ENCODE peak calls at places on chromosomes 12 and 14, in seven cellular contexts. One of them, this sample, is unnamed.

GRCh38 chr14:60944206-60944605 is 36.7 kb downstream of the TRMT5 start:
- DNase-seq in CD4-positive, CD25-positive, alpha-beta regulatory T cell: no peak
- DNase-seq in neural crest cell: no peak
- DNase-seq in posterior vena cava: no peak
- DNase-seq in left ventricle myocardium superior: no peak
- DNase-seq in GM12865: no peak
- DNase-seq in stimulated activated CD4-positive, alpha-beta T cell treated with anti-CD3 and anti-CD28 coated beads, Interleukin-4, amount 100 ng/mL, for 24 hours: no peak
- DNase-seq in this sample: no peak

GRCh38 chr14:100864960-100865681 is 38.4 kb downstream of the RTL1 start:
- DNase-seq in CD4-positive, CD25-positive, alpha-beta regulatory T cell: no peak
- DNase-seq in left ventricle myocardium superior: no peak
- DNase-seq in GM12865: no peak
- DNase-seq in stimulated activated CD4-positive, alpha-beta T cell treated with anti-CD3 and anti-CD28 coated beads, Interleukin-4, amount 100 ng/mL, for 24 hours: no peak
- DNase-seq in neural crest cell: no peak
- DNase-seq in posterior vena cava: peak
- DNase-seq in this sample: no peak

GRCh38 chr12:1830981-1831930 is 10.9 kb downstream of the LRTM2 start:
- DNase-seq in posterior vena cava: peak
- DNase-seq in neural crest cell: peak
- DNase-seq in left ventricle myocardium superior: peak
- DNase-seq in GM12865: no peak
- DNase-seq in stimulated activated CD4-positive, alpha-beta T cell treated with anti-CD3 and anti-CD28 coated beads, Interleukin-4, amount 100 ng/mL, for 24 hours: no peak
- DNase-seq in CD4-positive, CD25-positive, alpha-beta regulatory T cell: peak
- DNase-seq in this sample: peak

GRCh38 chr12:69555461-69555860 is 29.8 kb upstream of the CCT2 start:
- DNase-seq in CD4-positive, CD25-positive, alpha-beta regulatory T cell: no peak
- DNase-seq in GM12865: no peak
- DNase-seq in neural crest cell: no peak
- DNase-seq in stimulated activated CD4-positive, alpha-beta T cell treated with anti-CD3 and anti-CD28 coated beads, Interleukin-4, amount 100 ng/mL, for 24 hours: no peak
- DNase-seq in posterior vena cava: no peak
- DNase-seq in left ventricle myocardium superior: no peak
- DNase-seq in this sample: no peak

GRCh38 chr12:1839464-1839863 is 19.1 kb downstream of the LRTM2 start:
- DNase-seq in stimulated activated CD4-positive, alpha-beta T cell treated with anti-CD3 and anti-CD28 coated beads, Interleukin-4, amount 100 ng/mL, for 24 hours: no peak
- DNase-seq in neural crest cell: no peak
- DNase-seq in CD4-positive, CD25-positive, alpha-beta regulatory T cell: no peak
- DNase-seq in left ventricle myocardium superior: no peak
- DNase-seq in posterior vena cava: peak
- DNase-seq in GM12865: no peak
- DNase-seq in this sample: no peak

GRCh38 chr12:44063671-44064070 is 227.8 kb downstream of the TMEM117 start:
- DNase-seq in neural crest cell: no peak
- DNase-seq in GM12865: no peak
- DNase-seq in stimulated activated CD4-positive, alpha-beta T cell treated with anti-CD3 and anti-CD28 coated beads, Interleukin-4, amount 100 ng/mL, for 24 hours: no peak
- DNase-seq in CD4-positive, CD25-positive, alpha-beta regulatory T cell: no peak
- DNase-seq in left ventricle myocardium superior: no peak
- DNase-seq in posterior vena cava: no peak
- DNase-seq in this sample: no peak

GRCh38 chr14:94293578-94293924 is 483 bp upstream of the SERPINA10 start:
- DNase-seq in CD4-positive, CD25-positive, alpha-beta regulatory T cell: no peak
- DNase-seq in posterior vena cava: no peak
- DNase-seq in GM12865: no peak
- DNase-seq in stimulated activated CD4-positive, alpha-beta T cell treated with anti-CD3 and anti-CD28 coated beads, Interleukin-4, amount 100 ng/mL, for 24 hours: no peak
- DNase-seq in left ventricle myocardium superior: no peak
- DNase-seq in neural crest cell: no peak
- DNase-seq in this sample: no peak

GRCh38 chr14:39492267-39492666 is 60.0 kb upstream of the FBXO33 start:
- DNase-seq in GM12865: no peak
- DNase-seq in left ventricle myocardium superior: no peak
- DNase-seq in neural crest cell: no peak
- DNase-seq in posterior vena cava: no peak
- DNase-seq in stimulated activated CD4-positive, alpha-beta T cell treated with anti-CD3 and anti-CD28 coated beads, Interleukin-4, amount 100 ng/mL, for 24 hours: no peak
- DNase-seq in CD4-positive, CD25-positive, alpha-beta regulatory T cell: no peak
- DNase-seq in this sample: no peak

GRCh38 chr12:89861086-89861485 is 152.4 kb upstream of the ATP2B1 start:
- DNase-seq in stimulated activated CD4-positive, alpha-beta T cell treated with anti-CD3 and anti-CD28 coated beads, Interleukin-4, amount 100 ng/mL, for 24 hours: peak
- DNase-seq in posterior vena cava: no peak
- DNase-seq in GM12865: no peak
- DNase-seq in left ventricle myocardium superior: no peak
- DNase-seq in neural crest cell: no peak
- DNase-seq in CD4-positive, CD25-positive, alpha-beta regulatory T cell: no peak
- DNase-seq in this sample: no peak

GRCh38 chr12:31629756-31630732 is 29.4 kb upstream of the ETFBKMT start:
- DNase-seq in posterior vena cava: no peak
- DNase-seq in left ventricle myocardium superior: peak
- DNase-seq in CD4-positive, CD25-positive, alpha-beta regulatory T cell: no peak
- DNase-seq in neural crest cell: no peak
- DNase-seq in stimulated activated CD4-positive, alpha-beta T cell treated with anti-CD3 and anti-CD28 coated beads, Interleukin-4, amount 100 ng/mL, for 24 hours: no peak
- DNase-seq in GM12865: no peak
- DNase-seq in this sample: no peak

GRCh38 chr14:90168425-90169105 is 87.8 kb upstream of the PSMC1 start:
- DNase-seq in left ventricle myocardium superior: no peak
- DNase-seq in stimulated activated CD4-positive, alpha-beta T cell treated with anti-CD3 and anti-CD28 coated beads, Interleukin-4, amount 100 ng/mL, for 24 hours: no peak
- DNase-seq in CD4-positive, CD25-positive, alpha-beta regulatory T cell: no peak
- DNase-seq in posterior vena cava: no peak
- DNase-seq in neural crest cell: no peak
- DNase-seq in GM12865: no peak
- DNase-seq in this sample: no peak

GRCh38 chr12:78818487-78818886 is 46.1 kb upstream of the SYT1 start:
- DNase-seq in posterior vena cava: no peak
- DNase-seq in neural crest cell: no peak
- DNase-seq in CD4-positive, CD25-positive, alpha-beta regulatory T cell: no peak
- DNase-seq in GM12865: no peak
- DNase-seq in stimulated activated CD4-positive, alpha-beta T cell treated with anti-CD3 and anti-CD28 coated beads, Interleukin-4, amount 100 ng/mL, for 24 hours: no peak
- DNase-seq in left ventricle myocardium superior: no peak
- DNase-seq in this sample: no peak

GRCh38 chr14:35847636-35848035 is 21.5 kb downstream of the BRMS1L start:
- DNase-seq in posterior vena cava: no peak
- DNase-seq in CD4-positive, CD25-positive, alpha-beta regulatory T cell: no peak
- DNase-seq in GM12865: no peak
- DNase-seq in neural crest cell: no peak
- DNase-seq in stimulated activated CD4-positive, alpha-beta T cell treated with anti-CD3 and anti-CD28 coated beads, Interleukin-4, amount 100 ng/mL, for 24 hours: no peak
- DNase-seq in left ventricle myocardium superior: no peak
- DNase-seq in this sample: no peak

GRCh38 chr14:94761348-94761998 is 8.4 kb downstream of the GSC start:
- DNase-seq in neural crest cell: no peak
- DNase-seq in left ventricle myocardium superior: no peak
- DNase-seq in stimulated activated CD4-positive, alpha-beta T cell treated with anti-CD3 and anti-CD28 coated beads, Interleukin-4, amount 100 ng/mL, for 24 hours: no peak
- DNase-seq in CD4-positive, CD25-positive, alpha-beta regulatory T cell: no peak
- DNase-seq in posterior vena cava: peak
- DNase-seq in GM12865: no peak
- DNase-seq in this sample: no peak

GRCh38 chr12:127881371-127882140 is 385.4 kb upstream of the TMEM132C start:
- DNase-seq in left ventricle myocardium superior: no peak
- DNase-seq in posterior vena cava: no peak
- DNase-seq in GM12865: no peak
- DNase-seq in stimulated activated CD4-positive, alpha-beta T cell treated with anti-CD3 and anti-CD28 coated beads, Interleukin-4, amount 100 ng/mL, for 24 hours: no peak
- DNase-seq in CD4-positive, CD25-positive, alpha-beta regulatory T cell: no peak
- DNase-seq in neural crest cell: no peak
- DNase-seq in this sample: no peak

GRCh38 chr14:61065671-61066070 is 84.6 kb downstream of the SLC38A6 start:
- DNase-seq in posterior vena cava: no peak
- DNase-seq in GM12865: no peak
- DNase-seq in CD4-positive, CD25-positive, alpha-beta regulatory T cell: no peak
- DNase-seq in stimulated activated CD4-positive, alpha-beta T cell treated with anti-CD3 and anti-CD28 coated beads, Interleukin-4, amount 100 ng/mL, for 24 hours: no peak
- DNase-seq in neural crest cell: no peak
- DNase-seq in left ventricle myocardium superior: no peak
- DNase-seq in this sample: no peak

GRCh38 chr14:101250948-101251811 is 310.1 kb upstream of the DIO3 start:
- DNase-seq in stimulated activated CD4-positive, alpha-beta T cell treated with anti-CD3 and anti-CD28 coated beads, Interleukin-4, amount 100 ng/mL, for 24 hours: no peak
- DNase-seq in GM12865: no peak
- DNase-seq in left ventricle myocardium superior: no peak
- DNase-seq in neural crest cell: no peak
- DNase-seq in CD4-positive, CD25-positive, alpha-beta regulatory T cell: no peak
- DNase-seq in posterior vena cava: peak
- DNase-seq in this sample: no peak

GRCh38 chr14:96146131-96146771 is 58.4 kb upstream of the BDKRB2 start:
- DNase-seq in left ventricle myocardium superior: no peak
- DNase-seq in posterior vena cava: peak
- DNase-seq in CD4-positive, CD25-positive, alpha-beta regulatory T cell: no peak
- DNase-seq in stimulated activated CD4-positive, alpha-beta T cell treated with anti-CD3 and anti-CD28 coated beads, Interleukin-4, amount 100 ng/mL, for 24 hours: no peak
- DNase-seq in neural crest cell: no peak
- DNase-seq in GM12865: no peak
- DNase-seq in this sample: no peak

GRCh38 chr12:57756406-57757341 is 1.8 kb downstream of the MARCHF9 start:
- DNase-seq in GM12865: peak
- DNase-seq in posterior vena cava: no peak
- DNase-seq in CD4-positive, CD25-positive, alpha-beta regulatory T cell: peak
- DNase-seq in left ventricle myocardium superior: peak
- DNase-seq in stimulated activated CD4-positive, alpha-beta T cell treated with anti-CD3 and anti-CD28 coated beads, Interleukin-4, amount 100 ng/mL, for 24 hours: peak
- DNase-seq in neural crest cell: peak
- DNase-seq in this sample: no peak

GRCh38 chr14:95291859-95292542 is 27.7 kb downstream of the CLMN start:
- DNase-seq in stimulated activated CD4-positive, alpha-beta T cell treated with anti-CD3 and anti-CD28 coated beads, Interleukin-4, amount 100 ng/mL, for 24 hours: no peak
- DNase-seq in GM12865: peak
- DNase-seq in left ventricle myocardium superior: peak
- DNase-seq in neural crest cell: no peak
- DNase-seq in posterior vena cava: peak
- DNase-seq in CD4-positive, CD25-positive, alpha-beta regulatory T cell: no peak
- DNase-seq in this sample: no peak

GRCh38 chr14:86777950-86778602 is 1214.9 kb downstream of the GALC start:
- DNase-seq in posterior vena cava: no peak
- DNase-seq in neural crest cell: no peak
- DNase-seq in GM12865: no peak
- DNase-seq in stimulated activated CD4-positive, alpha-beta T cell treated with anti-CD3 and anti-CD28 coated beads, Interleukin-4, amount 100 ng/mL, for 24 hours: no peak
- DNase-seq in left ventricle myocardium superior: no peak
- DNase-seq in CD4-positive, CD25-positive, alpha-beta regulatory T cell: no peak
- DNase-seq in this sample: no peak

GRCh38 chr12:50419112-50419909 is 18.6 kb downstream of the LARP4 start:
- DNase-seq in stimulated activated CD4-positive, alpha-beta T cell treated with anti-CD3 and anti-CD28 coated beads, Interleukin-4, amount 100 ng/mL, for 24 hours: no peak
- DNase-seq in posterior vena cava: no peak
- DNase-seq in CD4-positive, CD25-positive, alpha-beta regulatory T cell: no peak
- DNase-seq in neural crest cell: no peak
- DNase-seq in left ventricle myocardium superior: no peak
- DNase-seq in GM12865: no peak
- DNase-seq in this sample: no peak

GRCh38 chr12:94516985-94517384 is 57.3 kb upstream of the CEP83 start:
- DNase-seq in left ventricle myocardium superior: no peak
- DNase-seq in GM12865: no peak
- DNase-seq in neural crest cell: no peak
- DNase-seq in stimulated activated CD4-positive, alpha-beta T cell treated with anti-CD3 and anti-CD28 coated beads, Interleukin-4, amount 100 ng/mL, for 24 hours: no peak
- DNase-seq in posterior vena cava: no peak
- DNase-seq in CD4-positive, CD25-positive, alpha-beta regulatory T cell: no peak
- DNase-seq in this sample: no peak

This sample was measured in neuronal stem cell.